ENCODE peak calls at places on chromosomes 3 and 15, in ten cellular contexts. Q is Daoy; I is fibroblast of pulmonary artery; P is NCI-H187; M is EL; H is activated CD4-positive, alpha-beta T cell treated with anti-CD3 and anti-CD28 coated beads, Interleukin-2, amount 50 U/mL, for 1 hour; C is ovary; Z is activated CD4-positive, alpha-beta memory T cell treated with anti-CD3 and anti-CD28 coated beads, Interleukin-2, amount 10 ng/mL, durations not matched to agents 7 days and 5 days; O is T follicular helper cell; J is amygdala. N is an unnamed sample.

GRCh38 chr3:102346897-102347296 is 87.9 kb upstream of the ZPLD1 start:
- DNase-seq in C (no peak), P (no peak), Q (no peak), Z (no peak), H (no peak), M (no peak), I (no peak), O (no peak), J (no peak), N (no peak)

GRCh38 chr3:8608791-8609171 is 35.8 kb downstream of the SSUH2 start:
- DNase-seq in O (no peak), C (no peak), Z (no peak), P (no peak), M (no peak), Q (no peak), J (no peak), I (no peak), H (no peak), N (no peak)

GRCh38 chr15:63407612-63408011 is 26.0 kb upstream of the CA12 start:
- DNase-seq in I (no peak), Z (no peak), Q (peak; percentile 57), O (no peak), P (no peak), C (no peak), H (no peak), J (no peak), M (no peak), N (no peak)

GRCh38 chr15:61131598-61131954 is 97.5 kb downstream of the RORA start:
- DNase-seq in O (no peak), J (no peak), P (no peak), C (no peak), Z (no peak), I (no peak), H (no peak), Q (peak; percentile 14), M (no peak), N (no peak)

GRCh38 chr3:194938845-194939531 is 253.3 kb downstream of the FAM43A start:
- DNase-seq in M (no peak), J (peak; percentile 26), C (no peak), I (peak; percentile 50), P (no peak), Z (no peak), O (no peak), H (no peak), Q (no peak), N (no peak)

GRCh38 chr3:78857494-78858111 is 910.2 kb downstream of the ROBO1 start:
- DNase-seq in M (no peak), P (no peak), C (no peak), O (no peak), H (no peak), J (no peak), I (peak; percentile 42), Q (peak; percentile 49), Z (no peak), N (no peak)

GRCh38 chr3:127964053-127964452 is 49.0 kb downstream of the KBTBD12 start:
- DNase-seq in I (peak; percentile 39), M (no peak), O (no peak), Z (no peak), J (no peak), Q (no peak), H (no peak), P (peak; percentile 80), C (no peak), N (peak; percentile 74)

GRCh38 chr3:37237252-37237651 is 62.9 kb upstream of the LRRFIP2 start:
- DNase-seq in O (no peak), Q (no peak), M (peak; percentile 32), C (no peak), Z (no peak), I (no peak), J (no peak), P (no peak), H (no peak), N (no peak)

GRCh38 chr3:119122350-119122749 is 23.6 kb upstream of the TEX55 start:
- DNase-seq in M (no peak), Z (no peak), Q (no peak), H (no peak), I (no peak), O (no peak), P (no peak), C (no peak), J (no peak), N (no peak)